ENCODE peak calls at places on chromosome 9, in seven cellular contexts. One of them, this sample, is unnamed.

GRCh38 chr9:84590706-84591105 is 78.8 kb upstream of the NTRK2 start:
- DNase-seq in cardiac fibroblast: no peak
- DNase-seq in DND-41: no peak
- DNase-seq in A673: no peak
- DNase-seq in fibroblast of the aortic adventitia: no peak
- DNase-seq in esophagus squamous epithelium: no peak
- DNase-seq in adrenal gland: no peak
- DNase-seq in this sample: no peak

GRCh38 chr9:129785866-129786265 is 17.1 kb upstream of the TOR1B start:
- DNase-seq in cardiac fibroblast: no peak
- DNase-seq in DND-41: no peak
- DNase-seq in A673: no peak
- DNase-seq in fibroblast of the aortic adventitia: no peak
- DNase-seq in esophagus squamous epithelium: no peak
- DNase-seq in adrenal gland: no peak
- DNase-seq in this sample: no peak

GRCh38 chr9:357560-357959 is 142.9 kb downstream of the DOCK8 start:
- DNase-seq in cardiac fibroblast: no peak
- DNase-seq in DND-41: no peak
- DNase-seq in A673: no peak
- DNase-seq in fibroblast of the aortic adventitia: no peak
- DNase-seq in esophagus squamous epithelium: no peak
- DNase-seq in adrenal gland: peak; percentile 80
- DNase-seq in this sample: no peak

GRCh38 chr9:38622083-38622674 is 1.8 kb upstream of the ANKRD18A start:
- DNase-seq in cardiac fibroblast: no peak
- DNase-seq in DND-41: no peak
- DNase-seq in A673: peak; percentile 30
- DNase-seq in fibroblast of the aortic adventitia: no peak
- DNase-seq in esophagus squamous epithelium: no peak
- DNase-seq in adrenal gland: peak; percentile 22
- DNase-seq in this sample: no peak

GRCh38 chr9:114633452-114634089 is 22.5 kb downstream of the TMEM268 start:
- DNase-seq in cardiac fibroblast: no peak
- DNase-seq in DND-41: no peak
- DNase-seq in A673: no peak
- DNase-seq in fibroblast of the aortic adventitia: no peak
- DNase-seq in esophagus squamous epithelium: no peak
- DNase-seq in adrenal gland: no peak
- DNase-seq in this sample: no peak

GRCh38 chr9:5557606-5558587 is 47.6 kb downstream of the PDCD1LG2 start:
- DNase-seq in cardiac fibroblast: peak; percentile 97
- DNase-seq in DND-41: peak; percentile 19
- DNase-seq in A673: peak; percentile 28
- DNase-seq in fibroblast of the aortic adventitia: peak; percentile 83
- DNase-seq in esophagus squamous epithelium: no peak
- DNase-seq in adrenal gland: no peak
- DNase-seq in this sample: no peak

GRCh38 chr9:4842734-4843133 is 50.0 kb downstream of the RCL1 start:
- DNase-seq in cardiac fibroblast: no peak
- DNase-seq in DND-41: no peak
- DNase-seq in A673: no peak
- DNase-seq in fibroblast of the aortic adventitia: peak; percentile 27
- DNase-seq in esophagus squamous epithelium: no peak
- DNase-seq in adrenal gland: no peak
- DNase-seq in this sample: no peak

GRCh38 chr9:135174981-135175380 is 87.5 kb downstream of the OLFM1 start:
- DNase-seq in cardiac fibroblast: no peak
- DNase-seq in DND-41: no peak
- DNase-seq in A673: no peak
- DNase-seq in fibroblast of the aortic adventitia: no peak
- DNase-seq in esophagus squamous epithelium: no peak
- DNase-seq in adrenal gland: no peak
- DNase-seq in this sample: no peak

GRCh38 chr9:27194401-27195091 is 85.5 kb downstream of the TEK start:
- DNase-seq in cardiac fibroblast: peak; percentile 71
- DNase-seq in DND-41: no peak
- DNase-seq in A673: no peak
- DNase-seq in fibroblast of the aortic adventitia: peak; percentile 49
- DNase-seq in esophagus squamous epithelium: no peak
- DNase-seq in adrenal gland: no peak
- DNase-seq in this sample: no peak

GRCh38 chr9:35508069-35508468 is 18.2 kb downstream of the RUSC2 start:
- DNase-seq in cardiac fibroblast: no peak
- DNase-seq in DND-41: no peak
- DNase-seq in A673: no peak
- DNase-seq in fibroblast of the aortic adventitia: no peak
- DNase-seq in esophagus squamous epithelium: no peak
- DNase-seq in adrenal gland: no peak
- DNase-seq in this sample: no peak

GRCh38 chr9:14312721-14313377 is 1.1 kb downstream of the NFIB start:
- DNase-seq in cardiac fibroblast: peak; percentile 39
- DNase-seq in DND-41: no peak
- DNase-seq in A673: no peak
- DNase-seq in fibroblast of the aortic adventitia: peak; percentile 37
- DNase-seq in esophagus squamous epithelium: no peak
- DNase-seq in adrenal gland: peak; percentile 32
- DNase-seq in this sample: no peak

GRCh38 chr9:100686420-100686819 is 108.5 kb downstream of the CAVIN4 start:
- DNase-seq in cardiac fibroblast: no peak
- DNase-seq in DND-41: no peak
- DNase-seq in A673: no peak
- DNase-seq in fibroblast of the aortic adventitia: no peak
- DNase-seq in esophagus squamous epithelium: no peak
- DNase-seq in adrenal gland: no peak
- DNase-seq in this sample: no peak

GRCh38 chr9:17744786-17745185 is 165.9 kb downstream of the SH3GL2 start:
- DNase-seq in cardiac fibroblast: peak; percentile 21
- DNase-seq in DND-41: peak; percentile 44
- DNase-seq in A673: peak; percentile 1
- DNase-seq in fibroblast of the aortic adventitia: peak; percentile 18
- DNase-seq in esophagus squamous epithelium: no peak
- DNase-seq in adrenal gland: no peak
- DNase-seq in this sample: peak; percentile 26

GRCh38 chr9:108149346-108149745 is 659.8 kb upstream of the KLF4 start:
- DNase-seq in cardiac fibroblast: no peak
- DNase-seq in DND-41: no peak
- DNase-seq in A673: no peak
- DNase-seq in fibroblast of the aortic adventitia: no peak
- DNase-seq in esophagus squamous epithelium: no peak
- DNase-seq in adrenal gland: no peak
- DNase-seq in this sample: no peak

GRCh38 chr9:22457448-22457847 is 10.8 kb downstream of the DMRTA1 start:
- DNase-seq in cardiac fibroblast: no peak
- DNase-seq in DND-41: no peak
- DNase-seq in A673: no peak
- DNase-seq in fibroblast of the aortic adventitia: no peak
- DNase-seq in esophagus squamous epithelium: no peak
- DNase-seq in adrenal gland: no peak
- DNase-seq in this sample: no peak

GRCh38 chr9:126588491-126589168 is 25.1 kb upstream of the LMX1B start:
- DNase-seq in cardiac fibroblast: no peak
- DNase-seq in DND-41: no peak
- DNase-seq in A673: no peak
- DNase-seq in fibroblast of the aortic adventitia: no peak
- DNase-seq in esophagus squamous epithelium: no peak
- DNase-seq in adrenal gland: no peak
- DNase-seq in this sample: no peak

DNA sequence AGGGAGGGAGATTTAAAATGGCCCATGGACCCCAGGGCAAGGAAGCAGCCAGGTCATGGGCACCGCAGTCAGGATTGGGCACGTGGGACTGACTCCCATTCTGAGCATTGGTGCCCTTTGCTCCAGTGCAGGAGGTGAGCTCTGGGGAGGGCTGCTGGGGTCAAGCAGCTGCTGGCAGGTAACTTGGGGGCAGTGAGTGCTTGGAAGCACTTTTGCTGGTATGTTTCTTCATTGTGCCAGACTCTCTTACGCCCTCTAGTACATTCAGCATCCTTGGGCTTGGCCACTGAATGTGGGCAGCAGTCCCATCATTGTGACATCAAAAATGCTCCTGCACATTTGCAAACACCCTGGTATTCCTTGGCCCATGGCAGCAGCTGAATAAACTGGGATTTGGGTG is 32.7 kb downstream of the PRRC2B start:
- DNase-seq in cardiac fibroblast: no peak
- DNase-seq in DND-41: no peak
- DNase-seq in A673: no peak
- DNase-seq in fibroblast of the aortic adventitia: no peak
- DNase-seq in esophagus squamous epithelium: no peak
- DNase-seq in adrenal gland: no peak
- DNase-seq in this sample: no peak
- TF ChIP-seq CTCF in cardiac fibroblast: no peak
- TF ChIP-seq CTCF in DND-41: no peak
- TF ChIP-seq CTCF in A673: no peak
- TF ChIP-seq CTCF in fibroblast of the aortic adventitia: no peak
- TF ChIP-seq CTCF in esophagus squamous epithelium: no peak
- TF ChIP-seq CTCF in adrenal gland: no peak
- TF ChIP-seq CTCF in this sample: no peak

GRCh38 chr9:136666364-136667216 is 3.9 kb downstream of the EGFL7 start:
- DNase-seq in cardiac fibroblast: no peak
- DNase-seq in DND-41: no peak
- DNase-seq in A673: no peak
- DNase-seq in fibroblast of the aortic adventitia: no peak
- DNase-seq in esophagus squamous epithelium: no peak
- DNase-seq in adrenal gland: no peak
- DNase-seq in this sample: no peak

GRCh38 chr9:136664000-136664798 is 1.5 kb downstream of the EGFL7 start:
- DNase-seq in cardiac fibroblast: no peak
- DNase-seq in DND-41: no peak
- DNase-seq in A673: no peak
- DNase-seq in fibroblast of the aortic adventitia: no peak
- DNase-seq in esophagus squamous epithelium: no peak
- DNase-seq in adrenal gland: peak; percentile 1
- DNase-seq in this sample: no peak

GRCh38 chr9:136665704-136666363 is 3.1 kb downstream of the EGFL7 start:
- DNase-seq in cardiac fibroblast: no peak
- DNase-seq in DND-41: no peak
- DNase-seq in A673: peak; percentile 54
- DNase-seq in fibroblast of the aortic adventitia: no peak
- DNase-seq in esophagus squamous epithelium: no peak
- DNase-seq in adrenal gland: no peak
- DNase-seq in this sample: no peak

GRCh38 chr9:136664799-136665082 is 2.0 kb downstream of the EGFL7 start:
- DNase-seq in cardiac fibroblast: no peak
- DNase-seq in DND-41: no peak
- DNase-seq in A673: no peak
- DNase-seq in fibroblast of the aortic adventitia: no peak
- DNase-seq in esophagus squamous epithelium: no peak
- DNase-seq in adrenal gland: no peak
- DNase-seq in this sample: no peak

GRCh38 chr9:136665111-136665703 is 2.5 kb downstream of the EGFL7 start:
- DNase-seq in cardiac fibroblast: no peak
- DNase-seq in DND-41: no peak
- DNase-seq in A673: peak; percentile 69
- DNase-seq in fibroblast of the aortic adventitia: no peak
- DNase-seq in esophagus squamous epithelium: no peak
- DNase-seq in adrenal gland: no peak
- DNase-seq in this sample: peak; percentile 52
- TF ChIP-seq CTCF in cardiac fibroblast: peak; percentile 4
- TF ChIP-seq CTCF in DND-41: no peak
- TF ChIP-seq CTCF in A673: peak; percentile 33
- TF ChIP-seq CTCF in fibroblast of the aortic adventitia: peak; percentile 6
- TF ChIP-seq CTCF in esophagus squamous epithelium: peak; percentile 4
- TF ChIP-seq CTCF in adrenal gland: peak; percentile 20
- TF ChIP-seq CTCF in this sample: peak; percentile 57

GRCh38 chr9:21440139-21440538 is at the start of gene IFNA1:
- DNase-seq in cardiac fibroblast: no peak
- DNase-seq in DND-41: no peak
- DNase-seq in A673: no peak
- DNase-seq in fibroblast of the aortic adventitia: no peak
- DNase-seq in esophagus squamous epithelium: no peak
- DNase-seq in adrenal gland: no peak
- DNase-seq in this sample: no peak

GRCh38 chr9:21432640-21433425 is 7.4 kb upstream of the IFNA1 start:
- DNase-seq in cardiac fibroblast: no peak
- DNase-seq in DND-41: no peak
- DNase-seq in A673: no peak
- DNase-seq in fibroblast of the aortic adventitia: no peak
- DNase-seq in esophagus squamous epithelium: no peak
- DNase-seq in adrenal gland: no peak
- DNase-seq in this sample: no peak

GRCh38 chr9:21434202-21435014 is 5.8 kb upstream of the IFNA1 start:
- DNase-seq in cardiac fibroblast: peak; percentile 85
- DNase-seq in DND-41: peak; percentile 24
- DNase-seq in A673: peak; percentile 57
- DNase-seq in fibroblast of the aortic adventitia: peak; percentile 83
- DNase-seq in esophagus squamous epithelium: no peak
- DNase-seq in adrenal gland: peak; percentile 57
- DNase-seq in this sample: no peak
- TF ChIP-seq CTCF in cardiac fibroblast: peak; percentile 61
- TF ChIP-seq CTCF in DND-41: peak; percentile 35
- TF ChIP-seq CTCF in A673: peak; percentile 59
- TF ChIP-seq CTCF in fibroblast of the aortic adventitia: peak; percentile 61
- TF ChIP-seq CTCF in esophagus squamous epithelium: peak; percentile 32
- TF ChIP-seq CTCF in adrenal gland: peak; percentile 17
- TF ChIP-seq CTCF in this sample: peak; percentile 64

GRCh38 chr9:137741330-137741729 is 122.5 kb downstream of the EHMT1 start:
- DNase-seq in cardiac fibroblast: no peak
- DNase-seq in DND-41: no peak
- DNase-seq in A673: no peak
- DNase-seq in fibroblast of the aortic adventitia: no peak
- DNase-seq in esophagus squamous epithelium: no peak
- DNase-seq in adrenal gland: no peak
- DNase-seq in this sample: no peak

GRCh38 chr9:137740311-137740710 is 121.5 kb downstream of the EHMT1 start:
- DNase-seq in cardiac fibroblast: peak; percentile 71
- DNase-seq in DND-41: no peak
- DNase-seq in A673: peak; percentile 79
- DNase-seq in fibroblast of the aortic adventitia: peak; percentile 43
- DNase-seq in esophagus squamous epithelium: no peak
- DNase-seq in adrenal gland: peak; percentile 37
- DNase-seq in this sample: no peak

GRCh38 chr9:137742698-137743097 is 123.9 kb downstream of the EHMT1 start:
- DNase-seq in cardiac fibroblast: peak; percentile 26
- DNase-seq in DND-41: no peak
- DNase-seq in A673: no peak
- DNase-seq in fibroblast of the aortic adventitia: peak; percentile 42
- DNase-seq in esophagus squamous epithelium: no peak
- DNase-seq in adrenal gland: no peak
- DNase-seq in this sample: no peak

GRCh38 chr9:137743695-137744094 is 124.9 kb downstream of the EHMT1 start:
- DNase-seq in cardiac fibroblast: no peak
- DNase-seq in DND-41: no peak
- DNase-seq in A673: no peak
- DNase-seq in fibroblast of the aortic adventitia: no peak
- DNase-seq in esophagus squamous epithelium: no peak
- DNase-seq in adrenal gland: no peak
- DNase-seq in this sample: no peak

DNA sequence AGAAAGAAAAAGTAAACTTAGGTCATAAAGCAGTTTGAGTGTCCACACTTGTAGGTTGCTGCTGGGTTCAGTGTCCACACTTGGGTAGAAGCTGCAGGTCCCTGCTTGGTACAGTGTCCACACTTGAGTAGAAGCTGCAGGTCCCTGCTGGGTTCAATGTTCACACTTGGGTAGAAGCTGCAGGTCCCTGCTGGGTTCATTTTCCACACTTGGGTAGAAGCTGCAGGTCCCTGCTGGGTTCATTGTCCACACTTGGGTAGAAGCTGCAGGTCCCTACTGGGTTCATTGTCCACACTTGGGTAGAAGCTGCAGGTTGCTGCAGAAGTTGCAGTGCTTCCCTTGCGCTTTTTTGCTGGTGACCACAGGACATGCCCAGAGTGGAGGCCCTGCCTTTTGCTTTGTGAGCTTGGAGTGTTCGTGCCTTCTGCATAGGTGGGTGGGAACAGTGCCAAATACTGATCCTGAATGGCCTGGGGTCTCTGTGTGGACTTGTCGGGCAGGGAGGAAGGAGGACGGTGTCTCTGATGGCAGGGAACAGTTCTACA is 120.6 kb downstream of the EHMT1 start:
- DNase-seq in cardiac fibroblast: no peak
- DNase-seq in DND-41: no peak
- DNase-seq in A673: no peak
- DNase-seq in fibroblast of the aortic adventitia: no peak
- DNase-seq in esophagus squamous epithelium: no peak
- DNase-seq in adrenal gland: no peak
- DNase-seq in this sample: no peak
- TF ChIP-seq CTCF in cardiac fibroblast: no peak
- TF ChIP-seq CTCF in DND-41: no peak
- TF ChIP-seq CTCF in A673: no peak
- TF ChIP-seq CTCF in fibroblast of the aortic adventitia: no peak
- TF ChIP-seq CTCF in esophagus squamous epithelium: no peak
- TF ChIP-seq CTCF in adrenal gland: no peak
- TF ChIP-seq CTCF in this sample: no peak

This sample was measured in progenitor cell of endocrine pancreas.